ENCODE peak calls at places on chromosomes 7 and 10, in nine cellular contexts. C, Y, P, Z, Q, K, E, G and A are unnamed samples.

GRCh38 chr10:21527634-21528451 is 2.4 kb upstream of the SKIDA1 start:
- DNase-seq in C (no peak), Y (peak; percentile 58), P (no peak), Z (no peak), Q (no peak), K (no peak), E (no peak), G (peak; percentile 60), A (no peak)

GRCh38 chr10:130804778-130805634 is 506.5 kb downstream of the TCERG1L start:
- DNase-seq in C (no peak), Y (no peak), P (no peak), Z (no peak), Q (no peak), K (no peak), E (no peak), G (no peak), A (no peak)

GRCh38 chr10:125225051-125225450 is 64.7 kb upstream of the CTBP2 start:
- DNase-seq in C (no peak), Y (no peak), P (no peak), Z (no peak), Q (no peak), K (no peak), E (no peak), G (no peak), A (no peak)

GRCh38 chr7:128453836-128454804 is 1.6 kb upstream of the HILPDA start:
- DNase-seq in C (no peak), Y (peak; percentile 33), P (no peak), Z (peak; percentile 78), Q (no peak), K (peak; percentile 94), E (peak; percentile 84), G (no peak), A (no peak)

GRCh38 chr10:97771913-97772823 is at the start of gene SFRP5:
- DNase-seq in C (no peak), Y (no peak), P (no peak), Z (peak; percentile 42), Q (no peak), K (no peak), E (no peak), G (peak; percentile 32), A (no peak)

GRCh38 chr7:142894886-142895593 is 9.5 kb upstream of the TRPV6 start:
- DNase-seq in C (no peak), Y (no peak), P (no peak), Z (no peak), Q (no peak), K (no peak), E (no peak), G (no peak), A (no peak)

GRCh38 chr10:29746080-29746797 is 111.5 kb upstream of the SVIL start:
- DNase-seq in C (no peak), Y (peak; percentile 11), P (no peak), Z (no peak), Q (no peak), K (no peak), E (peak; percentile 73), G (no peak), A (peak; percentile 52)

GRCh38 chr7:147053761-147054160 is 937.2 kb downstream of the CNTNAP2 start:
- DNase-seq in C (no peak), Y (no peak), P (no peak), Z (no peak), Q (no peak), K (no peak), E (no peak), G (no peak), A (no peak)

GRCh38 chr7:22733761-22734160 is 6.8 kb downstream of the IL6 start:
- DNase-seq in C (no peak), Y (no peak), P (no peak), Z (no peak), Q (no peak), K (no peak), E (no peak), G (no peak), A (no peak)

GRCh38 chr10:131996508-131997365 is 15.0 kb upstream of the BNIP3 start:
- DNase-seq in C (no peak), Y (no peak), P (no peak), Z (no peak), Q (no peak), K (no peak), E (no peak), G (no peak), A (no peak)